ENCODE peak calls at places on chromosomes 12 and 14, in five cellular contexts. B, I, H, G and N are unnamed samples.

GRCh38 chr12:116600959-116601358 is 41.8 kb downstream of the MAP1LC3B2 start:
- DNase-seq in H (no peak), B (no peak), G (no peak), I (peak), N (no peak)

GRCh38 chr14:71486274-71486673 is 446.0 kb upstream of the RGS6 start:
- DNase-seq in H (no peak), G (no peak), I (no peak), B (no peak), N (no peak)

GRCh38 chr14:91127411-91127810 is 13.5 kb downstream of the DGLUCY start:
- DNase-seq in H (no peak), B (peak), G (no peak), I (no peak), N (no peak)

GRCh38 chr14:34098985-34099349 is 148.1 kb upstream of the EGLN3 start:
- DNase-seq in B (no peak), G (no peak), H (no peak), I (no peak), N (no peak)

GRCh38 chr12:26953447-26953846 is 15.2 kb downstream of the FGFR1OP2 start:
- DNase-seq in I (no peak), G (peak), H (no peak), B (no peak), N (no peak)

GRCh38 chr14:91195881-91196280 is 48.6 kb downstream of the GPR68 start:
- DNase-seq in G (no peak), I (peak), H (no peak), B (no peak), N (no peak)

GRCh38 chr14:99117671-99118045 is 154.3 kb downstream of the BCL11B start:
- DNase-seq in I (no peak), B (no peak), G (no peak), H (no peak), N (no peak)

GRCh38 chr14:98704441-98704840 is 567.6 kb downstream of the BCL11B start:
- DNase-seq in B (no peak), G (peak), I (no peak), H (peak), N (peak)

GRCh38 chr12:130705174-130705880 is 10.8 kb downstream of the RIMBP2 start:
- DNase-seq in G (no peak), B (no peak), H (no peak), I (no peak), N (no peak)

GRCh38 chr12:52818376-52818775 is 4.5 kb upstream of the KRT4 start:
- DNase-seq in H (no peak), G (no peak), B (no peak), I (no peak), N (no peak)

GRCh38 chr14:60721331-60722162 is 2.6 kb downstream of the SIX4 start:
- DNase-seq in G (peak), H (peak), I (peak), B (no peak), N (peak)

GRCh38 chr14:50061664-50062437 is 54.5 kb downstream of the VCPKMT start:
- DNase-seq in B (no peak), I (no peak), H (peak), G (peak), N (peak)

GRCh38 chr12:64600164-64600561 is 10.1 kb upstream of the RASSF3 start:
- DNase-seq in I (no peak), B (no peak), G (no peak), H (no peak), N (no peak)

GRCh38 chr14:21136024-21136423 is 19.8 kb downstream of the OR5AU1 start:
- DNase-seq in H (no peak), I (no peak), B (peak), G (no peak), N (peak)

GRCh38 chr12:56029666-56030293 is 8.9 kb downstream of the IKZF4 start:
- DNase-seq in H (no peak), I (no peak), G (peak), B (peak), N (peak)

GRCh38 chr14:105022276-105022670 is 1.4 kb upstream of the CDCA4 start:
- DNase-seq in I (no peak), B (no peak), H (no peak), G (no peak), N (no peak)
- H3K4me3 ChIP-seq in I (no peak), B (peak), H (no peak), G (peak), N (peak)

GRCh38 chr12:47739297-47739696 is 14.0 kb upstream of the ENDOU start:
- DNase-seq in B (no peak), I (no peak), H (no peak), G (no peak), N (no peak)
- H3K4me3 ChIP-seq in B (no peak), I (no peak), H (no peak), G (no peak), N (no peak)

DNA sequence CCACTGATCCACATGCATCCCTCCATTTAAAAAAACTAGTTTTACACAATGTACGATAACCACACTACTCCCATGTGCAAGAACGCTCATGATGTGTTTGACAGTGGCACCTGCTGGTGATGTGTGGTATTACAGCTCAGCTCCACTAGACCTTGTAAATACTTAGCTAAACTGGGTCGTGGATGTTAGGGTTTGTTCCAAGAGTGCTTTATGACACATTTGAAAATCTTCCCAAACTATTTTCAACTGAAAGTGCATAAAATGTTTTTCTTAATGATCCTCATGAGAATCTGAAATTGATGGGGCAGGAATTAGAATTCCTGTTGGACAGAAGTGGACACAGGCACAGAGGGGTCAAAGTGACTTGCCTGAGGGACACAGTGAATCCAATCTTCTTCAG is 99.2 kb downstream of the SCARB1 start:
- DNase-seq in G (peak), H (no peak), B (peak), I (no peak), N (peak)
- H3K4me3 ChIP-seq in G (no peak), H (no peak), B (no peak), I (no peak), N (no peak)

GRCh38 chr14:35532783-35533356 is 1.1 kb upstream of the INSM2 start:
- DNase-seq in H (no peak), G (no peak), B (no peak), I (no peak), N (no peak)
- H3K4me3 ChIP-seq in H (peak), G (peak), B (peak), I (peak), N (peak)

GRCh38 chr12:125329239-125330238 is 264.3 kb downstream of the AACS start:
- DNase-seq in G (no peak), I (no peak), B (no peak), H (no peak), N (no peak)

GRCh38 chr12:125336246-125336645 is 271.0 kb downstream of the AACS start:
- DNase-seq in B (no peak), H (no peak), I (no peak), G (no peak), N (no peak)

GRCh38 chr12:125331342-125332052 is 266.3 kb downstream of the AACS start:
- DNase-seq in B (no peak), H (no peak), I (no peak), G (no peak), N (no peak)

GRCh38 chr12:125332900-125333299 is 267.7 kb downstream of the AACS start:
- DNase-seq in I (no peak), H (no peak), G (no peak), B (no peak), N (no peak)

GRCh38 chr12:125330645-125331341 is 265.6 kb downstream of the AACS start:
- DNase-seq in H (no peak), G (peak), I (peak), B (peak), N (peak)
- H3K4me3 ChIP-seq in H (no peak), G (no peak), I (no peak), B (peak), N (no peak)

GRCh38 chr12:95975491-95975890 is 20.7 kb downstream of the HAL start:
- DNase-seq in H (no peak), G (no peak), B (no peak), I (no peak), N (no peak)

GRCh38 chr12:95970905-95971304 is 25.2 kb downstream of the HAL start:
- DNase-seq in B (no peak), G (no peak), H (no peak), I (no peak), N (no peak)

GRCh38 chr12:95976416-95976832 is 19.7 kb downstream of the HAL start:
- DNase-seq in I (no peak), H (no peak), G (no peak), B (no peak), N (no peak)

GRCh38 chr12:95972832-95973465 is 23.2 kb downstream of the HAL start:
- DNase-seq in I (no peak), B (peak), G (no peak), H (no peak), N (no peak)

GRCh38 chr12:95974358-95974757 is 21.8 kb downstream of the HAL start:
- DNase-seq in H (no peak), G (no peak), I (no peak), B (no peak), N (no peak)
- H3K4me3 ChIP-seq in H (no peak), G (no peak), I (no peak), B (no peak), N (no peak)

GRCh38 chr14:67373347-67373746 is 13.2 kb downstream of the EIF2S1 start:
- DNase-seq in I (no peak), B (no peak), G (no peak), H (no peak), N (peak)
- H3K4me3 ChIP-seq in I (no peak), B (no peak), G (no peak), H (no peak), N (no peak)